ENCODE peak calls at places on chromosomes 4 and X, in six cellular contexts. One of them, this sample, is unnamed. For H3K4me1, the result is how much of the 10 kb centered on the place peaks cover.

GRCh38 chrX:6968231-6968630 is 179.3 kb upstream of the STS start:
- DNase-seq in tibial artery: no peak
- DNase-seq in HCT116: no peak
- DNase-seq in K562: no peak
- DNase-seq in HepG2: no peak
- DNase-seq in mammary epithelial cell: no peak
- DNase-seq in this sample: no peak

GRCh38 chrX:66150188-66150587 is 13.9 kb upstream of the HEPH start:
- DNase-seq in tibial artery: no peak
- DNase-seq in HCT116: no peak
- DNase-seq in K562: peak
- DNase-seq in HepG2: no peak
- DNase-seq in mammary epithelial cell: peak
- DNase-seq in this sample: no peak

GRCh38 chr4:147590249-147590920 is 26.8 kb upstream of the TMEM184C start:
- DNase-seq in tibial artery: no peak
- DNase-seq in HCT116: peak
- DNase-seq in K562: peak
- DNase-seq in HepG2: peak
- DNase-seq in mammary epithelial cell: peak
- DNase-seq in this sample: peak

GRCh38 chr4:176791591-176792347 is 953 bp downstream of the VEGFC start:
- DNase-seq in tibial artery: no peak
- DNase-seq in HCT116: no peak
- DNase-seq in K562: no peak
- DNase-seq in HepG2: no peak
- DNase-seq in mammary epithelial cell: peak
- DNase-seq in this sample: no peak

GRCh38 chr4:144499777-144500176 is 146.2 kb upstream of the HHIP start:
- DNase-seq in tibial artery: no peak
- DNase-seq in HCT116: no peak
- DNase-seq in K562: no peak
- DNase-seq in HepG2: no peak
- DNase-seq in mammary epithelial cell: no peak
- DNase-seq in this sample: no peak

GRCh38 chr4:156889616-156890594 is 81.7 kb downstream of the PDGFC start:
- DNase-seq in tibial artery: peak
- DNase-seq in HCT116: no peak
- DNase-seq in K562: no peak
- DNase-seq in HepG2: no peak
- DNase-seq in mammary epithelial cell: peak
- DNase-seq in this sample: no peak

GRCh38 chr4:16217300-16218051 is 8.8 kb downstream of the TAPT1 start:
- DNase-seq in tibial artery: no peak
- DNase-seq in HCT116: no peak
- DNase-seq in K562: no peak
- DNase-seq in HepG2: no peak
- DNase-seq in mammary epithelial cell: no peak
- DNase-seq in this sample: no peak

GRCh38 chr4:169846396-169846795 is 88.7 kb upstream of the HPF1 start:
- DNase-seq in tibial artery: no peak
- DNase-seq in HCT116: no peak
- DNase-seq in K562: no peak
- DNase-seq in HepG2: no peak
- DNase-seq in mammary epithelial cell: no peak
- DNase-seq in this sample: no peak

DNA sequence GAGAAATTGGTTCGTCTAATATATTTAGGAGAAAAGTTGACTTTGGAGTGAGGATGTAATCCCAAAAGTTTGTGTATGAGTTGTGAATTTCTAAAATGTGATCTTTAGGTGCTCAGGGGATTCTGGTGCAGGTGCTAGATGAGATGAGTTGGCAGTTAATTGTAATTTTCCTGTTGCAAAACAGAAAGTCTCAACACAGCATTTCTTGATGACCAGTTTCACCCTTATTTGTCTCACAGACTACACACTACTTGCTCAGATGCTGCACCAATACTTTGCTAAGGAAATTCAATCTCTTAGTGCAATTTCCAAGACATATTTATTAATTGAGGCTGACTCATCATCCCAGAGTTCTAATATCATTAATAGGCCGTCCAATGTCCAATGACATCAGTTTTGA is 159.1 kb upstream of the SFRP2 start:
- DNase-seq in tibial artery: no peak
- DNase-seq in HCT116: no peak
- DNase-seq in K562: no peak
- DNase-seq in HepG2: no peak
- DNase-seq in mammary epithelial cell: no peak
- DNase-seq in this sample: no peak
- H3K4me1 ChIP-seq in tibial artery: under half
- H3K4me1 ChIP-seq in HCT116: under half
- H3K4me1 ChIP-seq in K562: under half
- H3K4me1 ChIP-seq in HepG2: under half
- H3K4me1 ChIP-seq in mammary epithelial cell: under half
- H3K4me1 ChIP-seq in this sample: under half

DNA sequence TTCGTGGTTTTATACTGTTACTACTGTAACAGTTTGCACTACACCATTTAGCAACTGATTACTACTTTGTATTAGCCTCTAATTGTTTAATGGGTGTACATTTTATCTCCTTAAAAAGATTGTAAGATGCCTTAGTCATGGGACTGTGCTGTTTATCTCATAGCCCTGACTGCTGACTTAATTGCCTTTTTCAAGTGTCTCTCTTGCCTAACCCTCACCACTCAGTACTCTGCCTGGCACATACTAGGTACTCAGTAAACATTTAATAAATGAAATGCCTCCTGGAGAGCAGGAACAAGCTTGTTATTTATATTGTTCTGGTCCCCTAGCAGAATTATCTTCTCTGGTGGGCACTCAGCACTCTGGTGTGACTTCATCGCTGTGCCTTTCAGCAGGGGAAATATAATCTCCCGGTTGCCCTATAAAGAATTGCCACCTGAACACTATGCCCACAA is 1.7 kb upstream of the STIM2 start:
- DNase-seq in tibial artery: no peak
- DNase-seq in HCT116: no peak
- DNase-seq in K562: no peak
- DNase-seq in HepG2: no peak
- DNase-seq in mammary epithelial cell: no peak
- DNase-seq in this sample: no peak
- H3K27ac ChIP-seq in tibial artery: no peak
- H3K27ac ChIP-seq in HCT116: peak
- H3K27ac ChIP-seq in K562: peak
- H3K27ac ChIP-seq in HepG2: no peak
- H3K27ac ChIP-seq in mammary epithelial cell: peak
- H3K27ac ChIP-seq in this sample: peak

GRCh38 chrX:39691724-39692123 is 406.0 kb downstream of the BCOR start:
- DNase-seq in tibial artery: no peak
- DNase-seq in HCT116: no peak
- DNase-seq in K562: no peak
- DNase-seq in HepG2: no peak
- DNase-seq in mammary epithelial cell: no peak
- DNase-seq in this sample: no peak

GRCh38 chrX:39689374-39690104 is 408.2 kb downstream of the BCOR start:
- DNase-seq in tibial artery: no peak
- DNase-seq in HCT116: no peak
- DNase-seq in K562: no peak
- DNase-seq in HepG2: no peak
- DNase-seq in mammary epithelial cell: no peak
- DNase-seq in this sample: no peak

GRCh38 chrX:39688576-39689373 is 409.0 kb downstream of the BCOR start:
- DNase-seq in tibial artery: peak
- DNase-seq in HCT116: no peak
- DNase-seq in K562: peak
- DNase-seq in HepG2: peak
- DNase-seq in mammary epithelial cell: peak
- DNase-seq in this sample: no peak

GRCh38 chrX:39690541-39691415 is 407.0 kb downstream of the BCOR start:
- DNase-seq in tibial artery: no peak
- DNase-seq in HCT116: no peak
- DNase-seq in K562: no peak
- DNase-seq in HepG2: no peak
- DNase-seq in mammary epithelial cell: no peak
- DNase-seq in this sample: no peak

DNA sequence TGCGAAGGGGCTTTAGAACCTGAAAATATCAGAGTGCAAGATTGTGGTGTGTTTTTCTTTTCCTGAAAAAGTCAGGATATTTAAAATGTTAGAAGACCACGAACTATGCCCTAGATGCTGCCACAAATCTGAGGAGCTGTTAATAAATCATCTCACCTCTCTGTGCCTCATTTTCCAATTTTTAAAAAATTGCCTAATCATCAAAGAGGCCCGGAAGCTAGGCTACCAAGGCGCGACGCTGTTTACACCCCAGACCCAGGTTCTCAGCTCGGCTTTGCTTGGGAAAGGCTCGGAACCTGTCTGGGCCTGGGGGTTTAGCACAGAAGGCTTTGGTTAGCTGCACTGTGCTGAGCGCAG is 409.6 kb downstream of the BCOR start:
- DNase-seq in tibial artery: no peak
- DNase-seq in HCT116: no peak
- DNase-seq in K562: no peak
- DNase-seq in HepG2: no peak
- DNase-seq in mammary epithelial cell: no peak
- DNase-seq in this sample: no peak
- H3K4me3 ChIP-seq in tibial artery: peak
- H3K4me3 ChIP-seq in HCT116: peak
- H3K4me3 ChIP-seq in K562: no peak
- H3K4me3 ChIP-seq in HepG2: no peak
- H3K4me3 ChIP-seq in mammary epithelial cell: no peak
- H3K4me3 ChIP-seq in this sample: no peak

GRCh38 chr4:73705056-73705432 is 35.3 kb upstream of the CXCL8 start:
- DNase-seq in tibial artery: no peak
- DNase-seq in HCT116: no peak
- DNase-seq in K562: no peak
- DNase-seq in HepG2: no peak
- DNase-seq in mammary epithelial cell: peak
- DNase-seq in this sample: no peak
- H3K4me1 ChIP-seq in tibial artery: under half
- H3K4me1 ChIP-seq in HCT116: under half
- H3K4me1 ChIP-seq in K562: half or more
- H3K4me1 ChIP-seq in HepG2: under half
- H3K4me1 ChIP-seq in mammary epithelial cell: half or more
- H3K4me1 ChIP-seq in this sample: under half

GRCh38 chr4:899556-899906 is 32.6 kb downstream of the GAK start:
- DNase-seq in tibial artery: no peak
- DNase-seq in HCT116: no peak
- DNase-seq in K562: no peak
- DNase-seq in HepG2: no peak
- DNase-seq in mammary epithelial cell: no peak
- DNase-seq in this sample: no peak

GRCh38 chr4:896630-897029 is 35.5 kb downstream of the GAK start:
- DNase-seq in tibial artery: no peak
- DNase-seq in HCT116: no peak
- DNase-seq in K562: no peak
- DNase-seq in HepG2: no peak
- DNase-seq in mammary epithelial cell: no peak
- DNase-seq in this sample: no peak

GRCh38 chr4:896216-896615 is 35.9 kb downstream of the GAK start:
- DNase-seq in tibial artery: no peak
- DNase-seq in HCT116: no peak
- DNase-seq in K562: no peak
- DNase-seq in HepG2: no peak
- DNase-seq in mammary epithelial cell: no peak
- DNase-seq in this sample: no peak

GRCh38 chr4:898869-899555 is 33.1 kb downstream of the GAK start:
- DNase-seq in tibial artery: no peak
- DNase-seq in HCT116: no peak
- DNase-seq in K562: no peak
- DNase-seq in HepG2: no peak
- DNase-seq in mammary epithelial cell: no peak
- DNase-seq in this sample: no peak

DNA sequence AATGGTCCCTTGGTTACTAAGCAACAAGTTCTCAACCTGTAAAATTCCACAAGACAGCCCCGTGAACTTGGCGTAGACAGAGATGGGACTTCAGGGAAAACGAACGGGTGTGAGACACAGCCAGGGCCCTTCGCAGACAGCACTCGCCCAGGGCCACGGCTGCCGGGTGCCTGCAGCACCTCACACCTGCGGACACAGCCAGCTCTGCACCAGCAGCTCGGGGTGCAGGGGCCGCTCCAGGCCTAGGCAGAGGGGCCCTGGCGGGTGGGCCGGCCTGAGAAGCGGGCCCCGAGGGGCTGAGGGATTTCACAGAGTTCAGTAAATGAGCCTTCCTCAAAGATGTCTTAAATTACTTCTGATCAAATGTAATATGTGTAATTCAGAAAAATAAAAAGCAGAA is 34.0 kb downstream of the GAK start:
- DNase-seq in tibial artery: no peak
- DNase-seq in HCT116: no peak
- DNase-seq in K562: no peak
- DNase-seq in HepG2: no peak
- DNase-seq in mammary epithelial cell: no peak
- DNase-seq in this sample: no peak
- H3K27ac ChIP-seq in tibial artery: no peak
- H3K27ac ChIP-seq in HCT116: no peak
- H3K27ac ChIP-seq in K562: no peak
- H3K27ac ChIP-seq in HepG2: no peak
- H3K27ac ChIP-seq in mammary epithelial cell: no peak
- H3K27ac ChIP-seq in this sample: no peak

This sample was measured in CD4-positive, CD25-positive, alpha-beta regulatory T cell.